ENCODE peak calls at places on chromosomes 11 and 22, in ten cellular contexts. I is H1, Q is tibial nerve, T is A549, X is adrenal gland, S is transverse colon, G is testis, Z is body of pancreas, L is HCT116, A is K562. J is an unnamed sample.
A peak's percentile ranks its signal among the peaks of the same experiment; 100 is the strongest.

GRCh38 chr22:36359172-36359973 is 28.4 kb downstream of the MYH9 start:
- DNase-seq in I (no peak), Q (no peak), T (no peak), X (no peak), S (no peak), G (no peak), Z (no peak), L (no peak), A (no peak), J (no peak)

GRCh38 chr22:39090426-39091064 is 6.5 kb upstream of the APOBEC3H start:
- DNase-seq in I (no peak), Q (no peak), T (no peak), X (no peak), S (peak; percentile 60), G (no peak), Z (peak; percentile 38), L (no peak), A (no peak), J (peak; percentile 67)

GRCh38 chr11:11731311-11732083 is 109.7 kb upstream of the GALNT18 start:
- DNase-seq in I (no peak), Q (no peak), T (no peak), X (peak; percentile 9), S (no peak), G (peak; percentile 32), Z (no peak), L (peak; percentile 68), A (no peak), J (no peak)

GRCh38 chr11:118921929-118922744 is 3.6 kb downstream of the BCL9L start:
- DNase-seq in I (peak; percentile 73), Q (no peak), T (no peak), X (peak; percentile 95), S (peak; percentile 81), G (peak; percentile 91), Z (peak; percentile 95), L (no peak), A (no peak), J (peak; percentile 82)

GRCh38 chr22:27628891-27629631 is 172.5 kb downstream of the MN1 start:
- DNase-seq in I (no peak), Q (no peak), T (no peak), X (no peak), S (no peak), G (no peak), Z (no peak), L (peak; percentile 37), A (no peak), J (no peak)

GRCh38 chr11:36073411-36074203 is 129.7 kb downstream of the LDLRAD3 start:
- DNase-seq in I (no peak), Q (no peak), T (no peak), X (peak; percentile 65), S (no peak), G (no peak), Z (peak; percentile 26), L (no peak), A (no peak), J (no peak)

GRCh38 chr22:23713696-23714595 is 23.1 kb downstream of the RGL4 start:
- DNase-seq in I (no peak), Q (no peak), T (no peak), X (no peak), S (no peak), G (no peak), Z (no peak), L (no peak), A (no peak), J (no peak)

GRCh38 chr11:96098511-96099241 is 174.8 kb upstream of the MTMR2 start:
- DNase-seq in I (no peak), Q (no peak), T (no peak), X (no peak), S (no peak), G (no peak), Z (peak; percentile 52), L (no peak), A (no peak), J (no peak)

GRCh38 chr11:134126197-134126822 is 57.4 kb downstream of the JAM3 start:
- DNase-seq in I (no peak), Q (no peak), T (no peak), X (peak; percentile 84), S (no peak), G (no peak), Z (no peak), L (no peak), A (no peak), J (no peak)

GRCh38 chr11:78419327-78419726 is 1.7 kb upstream of the GAB2 start:
- DNase-seq in I (no peak), Q (peak; percentile 72), T (peak; percentile 24), X (peak; percentile 85), S (peak; percentile 48), G (peak; percentile 29), Z (peak; percentile 73), L (no peak), A (no peak), J (peak; percentile 75)

GRCh38 chr11:833114-833791 is 501 bp downstream of the CD151 start:
- DNase-seq in I (peak; percentile 77), Q (no peak), T (no peak), X (peak; percentile 57), S (peak; percentile 73), G (no peak), Z (peak; percentile 74), L (no peak), A (peak; percentile 64), J (no peak)

GRCh38 chr22:38305481-38306448 is 11.5 kb downstream of the CSNK1E start:
- DNase-seq in I (no peak), Q (no peak), T (no peak), X (no peak), S (peak; percentile 64), G (no peak), Z (peak; percentile 38), L (no peak), A (no peak), J (peak; percentile 64)

DNA sequence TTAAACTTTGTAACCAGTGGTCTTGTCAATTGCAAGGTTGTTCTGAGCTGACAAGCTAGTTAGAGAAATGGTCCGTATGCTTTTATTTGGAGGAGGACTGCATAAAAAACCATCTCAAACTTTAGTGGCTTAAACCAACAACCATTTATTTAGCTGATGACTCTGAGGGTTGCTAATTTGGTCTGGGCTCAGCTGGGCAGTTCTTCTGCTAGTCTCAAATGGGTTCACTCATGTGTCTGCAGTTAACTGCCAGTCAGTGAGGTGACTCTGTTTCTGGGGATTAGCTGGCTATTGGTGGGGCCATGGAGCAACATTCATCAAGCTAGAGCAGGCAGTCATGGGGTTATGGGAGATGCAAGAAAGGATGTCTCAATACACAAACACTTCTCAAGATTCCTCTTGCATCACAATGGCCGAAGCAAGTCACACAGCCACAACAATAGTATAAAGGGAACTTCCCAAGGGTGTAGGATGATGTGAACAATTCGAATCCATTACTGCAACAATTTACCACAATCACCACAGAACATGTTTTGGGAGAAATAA is 521.9 kb downstream of the INSC start:
- DNase-seq in I (no peak), Q (no peak), T (no peak), X (no peak), S (no peak), G (no peak), Z (no peak), L (no peak), A (no peak), J (no peak)
- TF ChIP-seq POLR2A in I (no peak), Q (no peak), T (no peak), X (no peak), S (no peak), G (no peak), Z (no peak), L (no peak), A (no peak), J (no peak)

GRCh38 chr22:50483977-50484853 is 2.4 kb upstream of the MIOX start:
- DNase-seq in I (no peak), Q (no peak), T (no peak), X (no peak), S (peak; percentile 74), G (no peak), Z (peak; percentile 91), L (no peak), A (no peak), J (peak; percentile 83)
- H3K27ac ChIP-seq in I (no peak overlapping the region), Q (no peak overlapping the region), T (peak overlapping the region; percentile 22), X (no peak overlapping the region), S (peak overlapping the region; percentile 41), G (no peak overlapping the region), Z (peak overlapping the region; percentile 80), L (no peak overlapping the region), A (no peak overlapping the region), J (peak overlapping the region; percentile 79)

GRCh38 chr11:46845440-46845739 is 690 bp downstream of the CKAP5 start:
- DNase-seq in I (no peak), Q (no peak), T (no peak), X (no peak), S (no peak), G (no peak), Z (no peak), L (no peak), A (no peak), J (no peak)

GRCh38 chr11:46846510-46846830 is 390 bp upstream of the CKAP5 start:
- DNase-seq in I (no peak), Q (no peak), T (no peak), X (no peak), S (no peak), G (no peak), Z (no peak), L (no peak), A (no peak), J (no peak)

GRCh38 chr11:46850829-46851380 is 4.8 kb upstream of the CKAP5 start:
- DNase-seq in I (no peak), Q (no peak), T (no peak), X (no peak), S (no peak), G (no peak), Z (no peak), L (no peak), A (no peak), J (no peak)

GRCh38 chr11:46849631-46850030 is 3.6 kb upstream of the CKAP5 start:
- DNase-seq in I (no peak), Q (no peak), T (no peak), X (no peak), S (no peak), G (no peak), Z (no peak), L (no peak), A (no peak), J (no peak)

DNA sequence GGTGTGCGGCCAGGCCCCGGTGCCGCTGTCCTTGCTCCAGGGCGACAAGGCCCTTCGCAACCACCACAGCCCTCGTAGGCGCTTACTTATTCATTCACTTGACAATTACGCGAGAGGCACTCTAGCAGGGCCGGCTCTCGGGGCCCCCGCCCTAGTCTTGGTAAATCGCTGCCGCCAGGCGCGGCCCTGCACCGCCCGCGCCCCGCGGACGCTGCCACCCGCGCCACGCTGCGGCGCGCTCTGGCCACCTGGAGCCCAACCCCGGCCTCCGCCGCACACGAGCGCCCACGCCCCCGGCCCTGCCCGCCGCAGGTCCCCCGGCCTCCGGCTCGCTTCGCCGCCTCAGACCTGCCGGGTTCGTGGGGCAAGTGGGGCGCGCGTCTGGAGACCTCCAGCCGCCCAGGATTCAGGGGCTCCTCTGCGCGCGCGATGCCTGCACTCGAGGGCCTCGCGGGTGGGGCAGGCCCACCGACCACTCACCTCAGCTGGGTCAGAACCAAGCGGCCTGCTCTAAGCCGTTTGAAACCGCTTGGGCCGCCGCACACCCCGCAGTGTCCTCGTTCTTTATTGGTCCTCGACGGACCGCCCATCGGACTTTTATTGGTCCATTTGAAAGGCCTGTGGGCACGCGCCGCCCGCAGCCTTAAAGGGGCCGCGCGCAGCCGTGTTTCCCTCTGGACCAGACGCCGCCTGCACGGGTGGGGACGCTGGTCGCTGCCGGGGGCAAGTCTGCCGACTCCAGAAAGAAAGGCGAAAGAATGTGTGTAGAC is at the start of gene CKAP5:
- DNase-seq in I (peak; percentile 90), Q (peak; percentile 90), T (peak; percentile 98), X (peak; percentile 92), S (peak; percentile 92), G (peak; percentile 96), Z (peak; percentile 92), L (peak; percentile 73), A (peak; percentile 94), J (peak; percentile 89)
- TF ChIP-seq POLR2A in I (peak; percentile 73), Q (peak; percentile 29), T (peak; percentile 84), X (peak; percentile 55), S (peak; percentile 56), G (peak; percentile 48), Z (no peak), L (no peak), A (peak; percentile 90), J (peak; percentile 53)

GRCh38 chr11:7544021-7544420 is 30.2 kb downstream of the PPFIBP2 start:
- DNase-seq in I (no peak), Q (no peak), T (no peak), X (no peak), S (no peak), G (no peak), Z (no peak), L (no peak), A (no peak), J (no peak)
- H3K27ac ChIP-seq in I (no peak overlapping the region), Q (no peak overlapping the region), T (no peak overlapping the region), X (no peak overlapping the region), S (no peak overlapping the region), G (no peak overlapping the region), Z (no peak overlapping the region), L (no peak overlapping the region), A (no peak overlapping the region), J (no peak overlapping the region)

J was measured in Peyer's patch.